ENCODE peak calls at places on chromosomes 12 and 14, in four cellular contexts. One of them, this sample, is unnamed.

GRCh38 chr14:34075095-34075744 is 124.3 kb upstream of the EGLN3 start:
- DNase-seq in fibroblast of lung: no peak
- DNase-seq in astrocyte: no peak
- DNase-seq in PC-3: no peak
- DNase-seq in this sample: no peak

GRCh38 chr12:121652767-121653497 is 16.5 kb downstream of the MORN3 start:
- DNase-seq in astrocyte: no peak
- DNase-seq in PC-3: no peak
- DNase-seq in fibroblast of lung: no peak
- DNase-seq in this sample: no peak

GRCh38 chr12:51460519-51460918 is 35.9 kb downstream of the SLC4A8 start:
- DNase-seq in astrocyte: peak; percentile 30
- DNase-seq in PC-3: peak; percentile 36
- DNase-seq in fibroblast of lung: no peak
- DNase-seq in this sample: no peak

GRCh38 chr12:116604883-116605641 is 45.9 kb downstream of the MAP1LC3B2 start:
- DNase-seq in PC-3: no peak
- DNase-seq in fibroblast of lung: peak; percentile 19
- DNase-seq in astrocyte: no peak
- DNase-seq in this sample: no peak

GRCh38 chr12:119225454-119225853 is 46.7 kb downstream of the HSPB8 start:
- DNase-seq in astrocyte: no peak
- DNase-seq in PC-3: no peak
- DNase-seq in fibroblast of lung: no peak
- DNase-seq in this sample: no peak

GRCh38 chr14:52902971-52903385 is 47.9 kb downstream of the FERMT2 start:
- DNase-seq in astrocyte: peak; percentile 56
- DNase-seq in PC-3: peak; percentile 45
- DNase-seq in fibroblast of lung: peak; percentile 59
- DNase-seq in this sample: no peak

GRCh38 chr12:193282-193681 is 20.7 kb downstream of the SLC6A12 start:
- DNase-seq in fibroblast of lung: no peak
- DNase-seq in PC-3: no peak
- DNase-seq in astrocyte: no peak
- DNase-seq in this sample: no peak

GRCh38 chr14:69943084-69943797 is 64.0 kb downstream of the SMOC1 start:
- DNase-seq in astrocyte: no peak
- DNase-seq in PC-3: no peak
- DNase-seq in fibroblast of lung: no peak
- DNase-seq in this sample: no peak

GRCh38 chr14:23362200-23362599 is 2.8 kb downstream of the EFS start:
- DNase-seq in astrocyte: peak; percentile 22
- DNase-seq in PC-3: peak; percentile 4
- DNase-seq in fibroblast of lung: peak; percentile 11
- DNase-seq in this sample: no peak

GRCh38 chr12:108515916-108516315 is 839 bp downstream of the FICD start:
- DNase-seq in astrocyte: no peak
- DNase-seq in PC-3: peak; percentile 25
- DNase-seq in fibroblast of lung: no peak
- DNase-seq in this sample: no peak

GRCh38 chr12:26062566-26062965 is 62.3 kb downstream of the BHLHE41 start:
- DNase-seq in astrocyte: peak; percentile 85
- DNase-seq in PC-3: peak; percentile 82
- DNase-seq in fibroblast of lung: peak; percentile 45
- DNase-seq in this sample: peak; percentile 48

GRCh38 chr14:22084393-22085281 is 411.0 kb upstream of the OR4E1 start:
- DNase-seq in PC-3: peak; percentile 81
- DNase-seq in fibroblast of lung: peak; percentile 69
- DNase-seq in astrocyte: peak; percentile 20
- DNase-seq in this sample: peak; percentile 35

GRCh38 chr12:108338915-108339657 is at the start of gene CMKLR1:
- DNase-seq in PC-3: no peak
- DNase-seq in astrocyte: no peak
- DNase-seq in fibroblast of lung: no peak
- DNase-seq in this sample: no peak

GRCh38 chr12:6329693-6330045 is 12.2 kb downstream of the TNFRSF1A start:
- DNase-seq in astrocyte: no peak
- DNase-seq in PC-3: no peak
- DNase-seq in fibroblast of lung: no peak
- DNase-seq in this sample: no peak

GRCh38 chr14:80638620-80639215 is 302.8 kb downstream of the CEP128 start:
- DNase-seq in fibroblast of lung: peak; percentile 56
- DNase-seq in PC-3: peak; percentile 96
- DNase-seq in astrocyte: peak; percentile 82
- DNase-seq in this sample: no peak

GRCh38 chr12:40099423-40099853 is 6.4 kb downstream of the SLC2A13 start:
- DNase-seq in fibroblast of lung: no peak
- DNase-seq in PC-3: no peak
- DNase-seq in astrocyte: no peak
- DNase-seq in this sample: no peak

GRCh38 chr12:71152838-71153237 is 5.0 kb downstream of the TSPAN8 start:
- DNase-seq in astrocyte: peak; percentile 21
- DNase-seq in PC-3: peak; percentile 78
- DNase-seq in fibroblast of lung: no peak
- DNase-seq in this sample: no peak

GRCh38 chr12:110355080-110355479 is 48.4 kb downstream of the ANAPC7 start:
- DNase-seq in astrocyte: peak; percentile 16
- DNase-seq in fibroblast of lung: no peak
- DNase-seq in PC-3: peak; percentile 47
- DNase-seq in this sample: no peak

GRCh38 chr12:3227076-3227975 is 150.1 kb downstream of the TSPAN9 start:
- DNase-seq in PC-3: no peak
- DNase-seq in fibroblast of lung: no peak
- DNase-seq in astrocyte: no peak
- DNase-seq in this sample: no peak

GRCh38 chr14:74064883-74065282 is 19.4 kb downstream of the ALDH6A1 start:
- DNase-seq in astrocyte: no peak
- DNase-seq in PC-3: peak; percentile 34
- DNase-seq in fibroblast of lung: peak; percentile 37
- DNase-seq in this sample: no peak

GRCh38 chr12:82359115-82359478 is 768 bp downstream of the METTL25 start:
- DNase-seq in fibroblast of lung: peak; percentile 11
- DNase-seq in PC-3: no peak
- DNase-seq in astrocyte: peak; percentile 1
- DNase-seq in this sample: no peak

GRCh38 chr14:104926619-104927431 is 2.1 kb downstream of the PLD4 start:
- DNase-seq in astrocyte: no peak
- DNase-seq in PC-3: no peak
- DNase-seq in fibroblast of lung: no peak
- DNase-seq in this sample: no peak

GRCh38 chr14:96318836-96319235 is 44.3 kb downstream of the ATG2B start:
- DNase-seq in PC-3: no peak
- DNase-seq in fibroblast of lung: no peak
- DNase-seq in astrocyte: no peak
- DNase-seq in this sample: no peak

GRCh38 chr14:69376439-69376838 is 21.7 kb downstream of the ERH start:
- DNase-seq in fibroblast of lung: peak; percentile 40
- DNase-seq in astrocyte: peak; percentile 16
- DNase-seq in PC-3: no peak
- DNase-seq in this sample: no peak

GRCh38 chr14:59919582-59920377 is at the start of gene LRRC9:
- DNase-seq in fibroblast of lung: peak; percentile 21
- DNase-seq in astrocyte: peak; percentile 0
- DNase-seq in PC-3: no peak
- DNase-seq in this sample: no peak

GRCh38 chr12:45076417-45077031 is 25.6 kb upstream of the DBX2 start:
- DNase-seq in fibroblast of lung: no peak
- DNase-seq in astrocyte: no peak
- DNase-seq in PC-3: no peak
- DNase-seq in this sample: no peak

GRCh38 chr14:98445736-98446135 is 826.3 kb downstream of the BCL11B start:
- DNase-seq in astrocyte: no peak
- DNase-seq in fibroblast of lung: no peak
- DNase-seq in PC-3: no peak
- DNase-seq in this sample: no peak

GRCh38 chr14:72444701-72445100 is 449.2 kb downstream of the DPF3 start:
- DNase-seq in fibroblast of lung: no peak
- DNase-seq in astrocyte: peak; percentile 67
- DNase-seq in PC-3: peak; percentile 95
- DNase-seq in this sample: no peak

GRCh38 chr12:23640754-23641153 is 308.7 kb downstream of the SOX5 start:
- DNase-seq in fibroblast of lung: no peak
- DNase-seq in PC-3: no peak
- DNase-seq in astrocyte: no peak
- DNase-seq in this sample: no peak

GRCh38 chr12:70052931-70053497 is 190.2 kb upstream of the CNOT2 start:
- DNase-seq in PC-3: peak; percentile 88
- DNase-seq in fibroblast of lung: peak; percentile 93
- DNase-seq in astrocyte: peak; percentile 75
- DNase-seq in this sample: peak; percentile 59

GRCh38 chr12:71840226-71840847 is 778 bp downstream of the TBC1D15 start:
- DNase-seq in PC-3: peak; percentile 77
- DNase-seq in astrocyte: peak; percentile 74
- DNase-seq in fibroblast of lung: peak; percentile 86
- DNase-seq in this sample: no peak

GRCh38 chr14:36516719-36517241 is 3.3 kb downstream of the NKX2-1 start:
- DNase-seq in astrocyte: no peak
- DNase-seq in fibroblast of lung: no peak
- DNase-seq in PC-3: no peak
- DNase-seq in this sample: no peak
- TF ChIP-seq EZH2 in astrocyte: no peak
- TF ChIP-seq EZH2 in fibroblast of lung: no peak
- TF ChIP-seq EZH2 in PC-3: no peak
- TF ChIP-seq EZH2 in this sample: no peak

GRCh38 chr12:122873540-122873939 is 22.4 kb downstream of the VPS37B start:
- DNase-seq in PC-3: no peak
- DNase-seq in astrocyte: no peak
- DNase-seq in fibroblast of lung: no peak
- DNase-seq in this sample: no peak
- H3K27me3 ChIP-seq in PC-3: no peaks in the 10 kb centered on the region
- H3K27me3 ChIP-seq in astrocyte: no peaks in the 10 kb centered on the region
- H3K27me3 ChIP-seq in fibroblast of lung: no peaks in the 10 kb centered on the region
- H3K27me3 ChIP-seq in this sample: no peaks in the 10 kb centered on the region

GRCh38 chr12:113467514-113468364 is 3.9 kb downstream of the LHX5 start:
- DNase-seq in fibroblast of lung: no peak
- DNase-seq in astrocyte: no peak
- DNase-seq in PC-3: peak; percentile 37
- DNase-seq in this sample: no peak

GRCh38 chr12:113464852-113465719 is 6.6 kb downstream of the LHX5 start:
- DNase-seq in astrocyte: no peak
- DNase-seq in fibroblast of lung: no peak
- DNase-seq in PC-3: no peak
- DNase-seq in this sample: no peak

GRCh38 chr12:113467154-113467513 is 4.5 kb downstream of the LHX5 start:
- DNase-seq in PC-3: no peak
- DNase-seq in fibroblast of lung: no peak
- DNase-seq in astrocyte: no peak
- DNase-seq in this sample: no peak

GRCh38 chr12:113466770-113467153 is 4.9 kb downstream of the LHX5 start:
- DNase-seq in PC-3: no peak
- DNase-seq in astrocyte: no peak
- DNase-seq in fibroblast of lung: no peak
- DNase-seq in this sample: no peak

GRCh38 chr12:113465808-113466769 is 5.6 kb downstream of the LHX5 start:
- DNase-seq in astrocyte: no peak
- DNase-seq in fibroblast of lung: no peak
- DNase-seq in PC-3: peak; percentile 17
- DNase-seq in this sample: no peak
- TF ChIP-seq EZH2 in astrocyte: no peak
- TF ChIP-seq EZH2 in fibroblast of lung: peak; percentile 85
- TF ChIP-seq EZH2 in PC-3: no peak
- TF ChIP-seq EZH2 in this sample: no peak

GRCh38 chr12:54301428-54302045 is 722 bp upstream of the NFE2 start:
- DNase-seq in fibroblast of lung: no peak
- DNase-seq in PC-3: peak; percentile 2
- DNase-seq in astrocyte: no peak
- DNase-seq in this sample: no peak
- H3K27me3 ChIP-seq in fibroblast of lung: peaks cover 38% of the 10 kb centered on the region
- H3K27me3 ChIP-seq in PC-3: no peaks in the 10 kb centered on the region
- H3K27me3 ChIP-seq in astrocyte: peaks cover 43% of the 10 kb centered on the region
- H3K27me3 ChIP-seq in this sample: no peaks in the 10 kb centered on the region

GRCh38 chr14:90060965-90061848 is 587 bp upstream of the KCNK13 start:
- DNase-seq in astrocyte: no peak
- DNase-seq in PC-3: no peak
- DNase-seq in fibroblast of lung: no peak
- DNase-seq in this sample: no peak
- TF ChIP-seq EZH2 in astrocyte: peak; percentile 3
- TF ChIP-seq EZH2 in PC-3: no peak
- TF ChIP-seq EZH2 in fibroblast of lung: peak; percentile 93
- TF ChIP-seq EZH2 in this sample: no peak

GRCh38 chr14:36649872-36650650 is 11.6 kb upstream of the PAX9 start:
- DNase-seq in PC-3: no peak
- DNase-seq in astrocyte: no peak
- DNase-seq in fibroblast of lung: no peak
- DNase-seq in this sample: no peak
- H3K27me3 ChIP-seq in PC-3: no peaks in the 10 kb centered on the region
- H3K27me3 ChIP-seq in astrocyte: peaks cover 95% of the 10 kb centered on the region
- H3K27me3 ChIP-seq in fibroblast of lung: peaks cover 64% of the 10 kb centered on the region
- H3K27me3 ChIP-seq in this sample: no peaks in the 10 kb centered on the region

GRCh38 chr12:27969901-27970390 is 2.6 kb downstream of the PTHLH start:
- DNase-seq in PC-3: peak; percentile 100
- DNase-seq in fibroblast of lung: no peak
- DNase-seq in astrocyte: peak; percentile 75
- DNase-seq in this sample: peak; percentile 89

GRCh38 chr12:27969011-27969900 is 3.3 kb downstream of the PTHLH start:
- DNase-seq in PC-3: peak; percentile 95
- DNase-seq in fibroblast of lung: peak; percentile 38
- DNase-seq in astrocyte: peak; percentile 36
- DNase-seq in this sample: no peak

GRCh38 chr12:27970981-27971489 is 1.5 kb downstream of the PTHLH start:
- DNase-seq in astrocyte: peak; percentile 30
- DNase-seq in fibroblast of lung: peak; percentile 23
- DNase-seq in PC-3: peak; percentile 90
- DNase-seq in this sample: no peak

GRCh38 chr12:27971606-27972005 is 927 bp downstream of the PTHLH start:
- DNase-seq in PC-3: peak; percentile 67
- DNase-seq in fibroblast of lung: no peak
- DNase-seq in astrocyte: no peak
- DNase-seq in this sample: no peak

DNA sequence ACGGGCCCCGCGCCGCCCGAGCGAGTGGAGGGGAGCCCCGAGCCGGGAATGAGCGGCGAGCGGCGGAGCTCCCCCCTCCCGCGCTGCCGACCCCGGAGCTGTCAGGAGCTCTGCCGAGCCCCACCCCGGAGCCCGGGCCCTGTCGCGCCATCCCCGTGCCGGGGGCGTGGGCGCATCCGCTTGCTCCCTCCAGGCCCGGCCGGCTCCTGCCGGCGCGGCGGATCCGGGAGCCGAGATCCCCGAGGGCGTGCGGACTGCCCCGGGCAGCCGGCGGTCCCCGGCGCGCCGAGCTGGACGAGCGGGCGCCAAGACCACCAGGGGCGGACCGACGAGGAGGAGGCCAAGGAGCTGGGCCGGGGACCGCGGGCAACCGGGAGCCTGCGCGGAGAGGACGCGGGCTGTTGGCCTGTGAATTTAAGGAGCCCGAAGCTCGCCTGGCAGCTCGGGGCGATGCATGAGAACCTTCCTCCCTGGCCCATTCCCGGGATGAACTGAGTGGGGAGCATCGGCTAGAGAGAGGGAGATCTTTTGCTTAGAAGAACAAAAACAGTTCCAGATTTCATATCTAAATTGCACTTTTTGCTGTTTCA is 2.0 kb downstream of the PTHLH start:
- DNase-seq in PC-3: peak; percentile 87
- DNase-seq in fibroblast of lung: peak; percentile 35
- DNase-seq in astrocyte: peak; percentile 56
- DNase-seq in this sample: no peak
- TF ChIP-seq EZH2 in PC-3: no peak
- TF ChIP-seq EZH2 in fibroblast of lung: no peak
- TF ChIP-seq EZH2 in astrocyte: no peak
- TF ChIP-seq EZH2 in this sample: no peak

This sample was measured in PC-9.